ENCODE peak calls at places on chromosomes 16 and 17, in ten cellular contexts. Y, F, I, P, V, H, S, L, Z and M are unnamed samples.

GRCh38 chr17:70366421-70366820 is 197.1 kb downstream of the KCNJ2 start:
- DNase-seq in V (no peak), L (no peak), S (no peak), F (no peak), I (peak; percentile 13), Y (no peak), H (no peak), P (no peak), Z (no peak), M (no peak)

GRCh38 chr16:67260426-67261063 is 11.8 kb downstream of the SLC9A5 start:
- DNase-seq in H (no peak), I (no peak), S (no peak), L (peak; percentile 74), F (peak; percentile 74), Z (peak; percentile 52), Y (peak; percentile 61), P (peak; percentile 72), V (no peak), M (no peak)

GRCh38 chr16:85752511-85753420 is 1.9 kb upstream of the C16orf74 start:
- DNase-seq in V (no peak), Z (peak; percentile 58), L (no peak), P (peak; percentile 62), H (no peak), F (peak; percentile 77), I (no peak), S (peak; percentile 43), Y (peak; percentile 81), M (peak; percentile 66)

GRCh38 chr16:19138601-19139000 is 24.8 kb downstream of the ITPRIPL2 start:
- DNase-seq in Z (peak; percentile 47), H (no peak), Y (peak; percentile 45), F (peak; percentile 73), P (peak; percentile 89), L (no peak), S (peak; percentile 53), V (no peak), I (no peak), M (no peak)

GRCh38 chr16:73064996-73065349 is 17.0 kb upstream of the ZFHX3 start:
- DNase-seq in P (no peak), Z (no peak), H (no peak), L (no peak), S (no peak), F (no peak), I (no peak), V (no peak), Y (no peak), M (no peak)

GRCh38 chr16:60945225-60945624 is 1091.0 kb downstream of the CDH8 start:
- DNase-seq in I (peak; percentile 1), F (peak; percentile 46), H (no peak), L (no peak), S (peak; percentile 46), Z (peak; percentile 1), V (no peak), Y (no peak), P (no peak), M (no peak)

GRCh38 chr17:38743556-38744171 is 4.5 kb downstream of the PCGF2 start:
- DNase-seq in I (no peak), F (peak; percentile 22), P (no peak), H (no peak), Z (no peak), L (no peak), S (no peak), Y (no peak), V (no peak), M (no peak)

GRCh38 chr16:11016993-11017392 is 72.6 kb downstream of the CLEC16A start:
- DNase-seq in Z (peak; percentile 67), F (peak; percentile 32), L (no peak), P (peak; percentile 58), I (no peak), S (peak; percentile 88), Y (peak; percentile 78), H (peak; percentile 23), V (no peak), M (peak; percentile 50)

GRCh38 chr16:19863990-19864389 is 20.7 kb downstream of the GPRC5B start:
- DNase-seq in Z (no peak), I (no peak), H (no peak), P (no peak), L (no peak), V (no peak), F (no peak), Y (no peak), S (no peak), M (no peak)

GRCh38 chr16:85413713-85414663 is 199.1 kb upstream of the GSE1 start:
- DNase-seq in L (no peak), V (no peak), H (no peak), F (no peak), Z (no peak), S (no peak), Y (no peak), I (no peak), P (no peak), M (no peak)

GRCh38 chr17:47872019-47872650 is 21.2 kb upstream of the SP6 start:
- DNase-seq in V (no peak), F (no peak), P (no peak), H (no peak), Z (no peak), I (no peak), S (no peak), Y (no peak), L (no peak), M (no peak)

GRCh38 chr16:55469821-55470532 is 9.0 kb upstream of the MMP2 start:
- DNase-seq in P (no peak), V (no peak), S (no peak), F (no peak), H (no peak), L (no peak), I (no peak), Z (no peak), Y (no peak), M (no peak)

GRCh38 chr16:54928421-54929089 is 2.1 kb upstream of the IRX5 start:
- DNase-seq in H (no peak), Z (no peak), Y (peak; percentile 77), L (peak; percentile 24), I (no peak), F (peak; percentile 77), V (no peak), P (no peak), S (peak; percentile 62), M (peak; percentile 67)

GRCh38 chr17:65290041-65290440 is 152.9 kb downstream of the RGS9 start:
- DNase-seq in Z (no peak), V (no peak), I (no peak), Y (no peak), P (no peak), H (no peak), L (no peak), S (no peak), F (peak; percentile 34), M (no peak)

GRCh38 chr17:1108560-1108809 is 71.3 kb downstream of the ABR start:
- DNase-seq in L (no peak), Z (no peak), S (no peak), Y (no peak), P (no peak), I (no peak), H (no peak), V (no peak), F (peak; percentile 60), M (no peak)

GRCh38 chr17:10824874-10825273 is 13.0 kb downstream of the PIRT start:
- DNase-seq in Z (no peak), V (no peak), I (no peak), S (no peak), L (no peak), Y (no peak), P (no peak), F (no peak), H (no peak), M (no peak)

GRCh38 chr17:7313028-7313889 is 1.9 kb downstream of the GPS2 start:
- DNase-seq in F (no peak), P (peak; percentile 2), Z (peak; percentile 37), H (no peak), V (no peak), S (no peak), Y (no peak), L (no peak), I (no peak), M (no peak)
- TF ChIP-seq CTCF in F (no peak), P (no peak), Z (no peak), H (no peak), V (peak; percentile 28), S (no peak), Y (peak; percentile 11), L (no peak), I (peak; percentile 14), M (no peak)

DNA sequence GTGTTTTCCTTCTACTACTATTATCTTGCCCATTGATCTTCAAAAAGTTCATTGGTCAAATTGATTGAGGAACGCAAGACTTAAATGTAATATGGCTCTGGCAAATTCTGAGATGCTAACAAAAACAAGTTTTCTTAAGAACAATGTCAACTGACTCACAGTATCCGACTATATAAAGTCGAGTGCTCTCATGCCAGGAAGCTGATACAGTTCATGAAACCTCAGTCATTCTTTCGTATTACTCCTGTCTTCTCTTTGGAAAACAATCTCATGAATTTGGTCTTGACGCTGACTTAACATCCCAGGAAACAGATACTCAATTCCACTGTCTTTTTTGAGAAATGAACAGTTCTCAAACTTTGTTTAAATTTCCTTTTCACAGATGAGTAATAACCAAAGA is 704.9 kb downstream of the MAF start:
- DNase-seq in P (no peak), V (no peak), I (no peak), H (no peak), S (no peak), Y (no peak), L (no peak), Z (no peak), F (no peak), M (no peak)
- TF ChIP-seq CTCF in P (no peak), V (no peak), I (no peak), H (no peak), S (no peak), Y (no peak), L (no peak), Z (no peak), F (no peak), M (no peak)

DNA sequence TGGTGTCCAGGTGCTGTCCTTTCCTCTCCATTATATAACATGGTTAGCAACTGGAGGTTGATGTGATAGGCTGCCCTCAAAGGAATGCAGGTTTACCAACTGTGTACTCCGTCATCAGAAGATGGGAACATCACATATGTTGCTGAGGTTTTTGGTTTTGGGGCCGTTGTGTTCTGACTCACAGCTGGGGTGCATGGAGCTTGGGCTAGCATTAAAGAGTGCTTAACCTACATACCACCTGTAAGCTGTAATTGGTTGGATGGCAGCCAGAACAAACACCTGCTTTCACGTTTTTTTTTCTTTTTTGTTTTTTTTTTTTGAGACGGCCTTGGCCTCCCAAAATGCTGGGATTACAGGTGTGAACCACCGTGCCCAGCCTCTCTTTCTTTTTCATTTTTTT is 20.9 kb downstream of the TMEM11 start:
- DNase-seq in H (no peak), L (no peak), P (no peak), Z (no peak), Y (no peak), V (no peak), F (no peak), I (no peak), S (no peak), M (no peak)
- TF ChIP-seq CTCF in H (no peak), L (no peak), P (no peak), Z (no peak), Y (no peak), V (no peak), F (no peak), I (no peak), S (no peak), M (no peak)

DNA sequence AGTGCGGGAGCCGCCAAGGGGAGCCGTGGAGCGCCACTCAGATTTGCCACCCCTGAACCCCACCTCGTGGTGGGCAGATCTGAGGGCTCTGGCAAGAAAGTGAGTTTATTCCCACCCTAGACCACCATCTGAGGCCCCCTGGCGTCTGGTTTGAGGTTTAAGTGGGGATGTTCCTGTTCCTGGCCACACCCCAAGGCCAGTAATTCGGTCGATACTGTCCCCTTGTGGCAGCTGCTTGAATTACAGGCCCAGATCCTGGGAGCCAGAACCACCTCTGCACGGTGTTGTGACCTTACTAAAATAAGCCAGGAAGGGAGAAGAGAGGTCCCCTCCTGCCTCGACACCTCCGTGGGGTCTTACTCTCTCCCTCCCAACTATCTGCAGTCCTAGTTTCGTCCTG is 3.3 kb upstream of the LAT start:
- DNase-seq in F (no peak), L (peak; percentile 51), Y (no peak), I (no peak), H (no peak), Z (peak; percentile 58), V (no peak), P (no peak), S (no peak), M (no peak)
- TF ChIP-seq CTCF in F (peak; percentile 27), L (peak; percentile 13), Y (peak; percentile 17), I (peak; percentile 85), H (peak; percentile 42), Z (peak; percentile 76), V (peak; percentile 82), P (peak; percentile 56), S (no peak), M (peak; percentile 70)